ENCODE peak calls at places on chromosomes 11 and 22, in five cellular contexts. J is activated T-helper 1 cell treated with Interleukin-2 at 50 U/mL for 16 hours, S is midbrain, R is T-helper 9 cell, Q is fibroblast of the conjunctiva. M is an unnamed sample.

GRCh38 chr11:17578958-17579357 is 31.9 kb downstream of the OTOG start:
- DNase-seq in J (no peak), S (no peak), R (no peak), Q (no peak), M (no peak)

GRCh38 chr22:50216684-50217520 is 16.1 kb downstream of the SELENOO start:
- DNase-seq in J (no peak), S (no peak), R (no peak), Q (no peak), M (no peak)

GRCh38 chr22:35850831-35851230 is 133.2 kb downstream of the APOL5 start:
- DNase-seq in J (no peak), S (no peak), R (no peak), Q (no peak), M (no peak)

GRCh38 chr22:23533328-23533762 is 46.7 kb downstream of the IGLL1 start:
- DNase-seq in J (no peak), S (no peak), R (no peak), Q (no peak), M (peak)

GRCh38 chr11:60971520-60971919 is at the start of gene CD6:
- DNase-seq in J (peak), S (no peak), R (peak), Q (no peak), M (peak)

GRCh38 chr11:113862430-113862829 is 12.9 kb downstream of the USP28 start:
- DNase-seq in J (no peak), S (no peak), R (no peak), Q (no peak), M (no peak)

GRCh38 chr11:19953909-19954308 is 206.4 kb downstream of the DBX1 start:
- DNase-seq in J (no peak), S (peak), R (no peak), Q (no peak), M (no peak)

GRCh38 chr11:57426439-57426753 is 525 bp downstream of the SLC43A3 start:
- DNase-seq in J (no peak), S (no peak), R (no peak), Q (no peak), M (no peak)

GRCh38 chr11:2913029-2913431 is 16.2 kb downstream of the PHLDA2 start:
- DNase-seq in J (no peak), S (no peak), R (no peak), Q (no peak), M (no peak)

GRCh38 chr11:47179655-47179991 is 2.9 kb upstream of the ARFGAP2 start:
- DNase-seq in J (no peak), S (no peak), R (no peak), Q (no peak), M (no peak)

GRCh38 chr22:17832665-17833064 is 58.4 kb upstream of the BID start:
- DNase-seq in J (no peak), S (no peak), R (no peak), Q (no peak), M (no peak)

GRCh38 chr22:49917997-49918910 is at the start of the genes ALG12 and CRELD2:
- DNase-seq in J (peak), S (peak), R (peak), Q (peak), M (peak)

GRCh38 chr11:12272821-12273617 is 104.4 kb upstream of the PARVA start:
- DNase-seq in J (no peak), S (no peak), R (no peak), Q (no peak), M (no peak)

GRCh38 chr11:116406042-116406441 is 366.7 kb downstream of the BUD13 start:
- DNase-seq in J (no peak), S (no peak), R (no peak), Q (no peak), M (no peak)

GRCh38 chr11:131488208-131488607 is 117.8 kb downstream of the NTM start:
- DNase-seq in J (no peak), S (peak), R (no peak), Q (no peak), M (no peak)

GRCh38 chr11:113377606-113378005 is 10.0 kb upstream of the ANKK1 start:
- DNase-seq in J (no peak), S (no peak), R (no peak), Q (no peak), M (no peak)

GRCh38 chr22:44837481-44837880 is 85.1 kb downstream of the ARHGAP8 start:
- DNase-seq in J (no peak), S (no peak), R (no peak), Q (no peak), M (no peak)

GRCh38 chr22:22179858-22180257 is 64.7 kb upstream of the VPREB1 start:
- DNase-seq in J (no peak), S (no peak), R (no peak), Q (no peak), M (no peak)

GRCh38 chr11:122910775-122911174 is 28.2 kb downstream of the JHY start:
- DNase-seq in J (no peak), S (no peak), R (no peak), Q (peak), M (no peak)

M was measured in effector memory CD8-positive, alpha-beta T cell.